ENCODE peak calls at places on chromosomes 13 and 19, in six cellular contexts. One of them, this sample, is unnamed.

GRCh38 chr13:73880365-73880764 is 253.8 kb downstream of the KLF12 start:
- DNase-seq in COR-L47: no peak
- DNase-seq in NCI-H1436 treated with DMSO at 0.1 percent for 48 hours: no peak
- DNase-seq in kidney tubule cell: peak; percentile 43
- DNase-seq in endothelial cell: no peak
- DNase-seq in EH: peak; percentile 31
- DNase-seq in this sample: no peak

GRCh38 chr13:29522044-29522685 is 73.3 kb downstream of the SLC7A1 start:
- DNase-seq in endothelial cell: no peak
- DNase-seq in EH: peak; percentile 98
- DNase-seq in NCI-H1436 treated with DMSO at 0.1 percent for 48 hours: no peak
- DNase-seq in COR-L47: no peak
- DNase-seq in kidney tubule cell: no peak
- DNase-seq in this sample: peak; percentile 94

GRCh38 chr19:18274776-18275356 is 614 bp upstream of the IQCN start:
- DNase-seq in NCI-H1436 treated with DMSO at 0.1 percent for 48 hours: no peak
- DNase-seq in kidney tubule cell: peak; percentile 90
- DNase-seq in endothelial cell: no peak
- DNase-seq in EH: peak; percentile 90
- DNase-seq in COR-L47: no peak
- DNase-seq in this sample: peak; percentile 91

GRCh38 chr19:41492843-41493242 is 49.9 kb downstream of the ERICH4 start:
- DNase-seq in endothelial cell: no peak
- DNase-seq in COR-L47: no peak
- DNase-seq in kidney tubule cell: no peak
- DNase-seq in NCI-H1436 treated with DMSO at 0.1 percent for 48 hours: no peak
- DNase-seq in EH: no peak
- DNase-seq in this sample: no peak

GRCh38 chr19:47507924-47508553 is 6.8 kb downstream of the NAPA start:
- DNase-seq in EH: no peak
- DNase-seq in kidney tubule cell: peak; percentile 9
- DNase-seq in endothelial cell: no peak
- DNase-seq in NCI-H1436 treated with DMSO at 0.1 percent for 48 hours: no peak
- DNase-seq in COR-L47: no peak
- DNase-seq in this sample: no peak

GRCh38 chr19:17262557-17262956 is 2.0 kb downstream of the USHBP1 start:
- DNase-seq in kidney tubule cell: no peak
- DNase-seq in endothelial cell: no peak
- DNase-seq in NCI-H1436 treated with DMSO at 0.1 percent for 48 hours: no peak
- DNase-seq in EH: no peak
- DNase-seq in COR-L47: no peak
- DNase-seq in this sample: no peak

GRCh38 chr19:8569066-8569761 is 8.0 kb downstream of the MYO1F start:
- DNase-seq in COR-L47: no peak
- DNase-seq in kidney tubule cell: peak; percentile 80
- DNase-seq in endothelial cell: no peak
- DNase-seq in NCI-H1436 treated with DMSO at 0.1 percent for 48 hours: no peak
- DNase-seq in EH: peak; percentile 95
- DNase-seq in this sample: peak; percentile 93

GRCh38 chr13:34513526-34513925 is 428.5 kb upstream of the NBEA start:
- DNase-seq in EH: peak; percentile 12
- DNase-seq in COR-L47: no peak
- DNase-seq in endothelial cell: no peak
- DNase-seq in kidney tubule cell: no peak
- DNase-seq in NCI-H1436 treated with DMSO at 0.1 percent for 48 hours: no peak
- DNase-seq in this sample: no peak

GRCh38 chr19:38718747-38719543 is 25.3 kb downstream of the CAPN12 start:
- DNase-seq in COR-L47: no peak
- DNase-seq in endothelial cell: no peak
- DNase-seq in EH: peak; percentile 81
- DNase-seq in NCI-H1436 treated with DMSO at 0.1 percent for 48 hours: no peak
- DNase-seq in kidney tubule cell: peak; percentile 74
- DNase-seq in this sample: peak; percentile 87

GRCh38 chr13:49938921-49939320 is 2.8 kb upstream of the SPRYD7 start:
- DNase-seq in EH: no peak
- DNase-seq in NCI-H1436 treated with DMSO at 0.1 percent for 48 hours: no peak
- DNase-seq in endothelial cell: no peak
- DNase-seq in COR-L47: no peak
- DNase-seq in kidney tubule cell: no peak
- DNase-seq in this sample: no peak

GRCh38 chr19:9636018-9636417 is 15.0 kb upstream of the ZNF561 start:
- DNase-seq in COR-L47: no peak
- DNase-seq in EH: no peak
- DNase-seq in NCI-H1436 treated with DMSO at 0.1 percent for 48 hours: no peak
- DNase-seq in kidney tubule cell: no peak
- DNase-seq in endothelial cell: no peak
- DNase-seq in this sample: no peak

GRCh38 chr13:94656766-94657165 is 55.1 kb downstream of the GPR180 start:
- DNase-seq in endothelial cell: no peak
- DNase-seq in NCI-H1436 treated with DMSO at 0.1 percent for 48 hours: no peak
- DNase-seq in COR-L47: no peak
- DNase-seq in EH: peak; percentile 98
- DNase-seq in kidney tubule cell: peak; percentile 84
- DNase-seq in this sample: peak; percentile 53

GRCh38 chr19:34235425-34235940 is 18.9 kb upstream of the GARRE1 start:
- DNase-seq in EH: no peak
- DNase-seq in kidney tubule cell: no peak
- DNase-seq in COR-L47: no peak
- DNase-seq in NCI-H1436 treated with DMSO at 0.1 percent for 48 hours: no peak
- DNase-seq in endothelial cell: no peak
- DNase-seq in this sample: no peak

GRCh38 chr13:27919299-27919933 is 384 bp upstream of the PDX1 start:
- DNase-seq in COR-L47: peak; percentile 87
- DNase-seq in endothelial cell: no peak
- DNase-seq in EH: no peak
- DNase-seq in kidney tubule cell: no peak
- DNase-seq in NCI-H1436 treated with DMSO at 0.1 percent for 48 hours: no peak
- DNase-seq in this sample: no peak

GRCh38 chr13:112894673-112895481 is 74.1 kb upstream of the MCF2L start:
- DNase-seq in endothelial cell: peak; percentile 48
- DNase-seq in EH: no peak
- DNase-seq in NCI-H1436 treated with DMSO at 0.1 percent for 48 hours: no peak
- DNase-seq in kidney tubule cell: peak; percentile 17
- DNase-seq in COR-L47: no peak
- DNase-seq in this sample: no peak

GRCh38 chr19:53294786-53295441 is 27.4 kb upstream of the VN1R4 start:
- DNase-seq in kidney tubule cell: no peak
- DNase-seq in NCI-H1436 treated with DMSO at 0.1 percent for 48 hours: no peak
- DNase-seq in endothelial cell: no peak
- DNase-seq in COR-L47: no peak
- DNase-seq in EH: no peak
- DNase-seq in this sample: no peak

GRCh38 chr13:69468624-69469023 is 639.0 kb upstream of the ATXN8OS start:
- DNase-seq in endothelial cell: no peak
- DNase-seq in EH: no peak
- DNase-seq in NCI-H1436 treated with DMSO at 0.1 percent for 48 hours: no peak
- DNase-seq in kidney tubule cell: no peak
- DNase-seq in COR-L47: no peak
- DNase-seq in this sample: no peak

GRCh38 chr13:46295531-46296464 is 84.1 kb downstream of the LRRC63 start:
- DNase-seq in EH: peak; percentile 97
- DNase-seq in NCI-H1436 treated with DMSO at 0.1 percent for 48 hours: no peak
- DNase-seq in endothelial cell: no peak
- DNase-seq in kidney tubule cell: peak; percentile 75
- DNase-seq in COR-L47: no peak
- DNase-seq in this sample: peak; percentile 29

This sample was measured in hepatic stellate cell.